ENCODE peak calls at places on chromosomes 13 and 19, in four cellular contexts. One of them, this sample, is unnamed.

GRCh38 chr19:33257828-33258227 is 32.2 kb upstream of the SLC7A10 start:
- DNase-seq in SK-N-SH: no peak
- DNase-seq in GM12865: no peak
- DNase-seq in mesendoderm: no peak
- DNase-seq in this sample: no peak

GRCh38 chr19:50003810-50004419 is 21.3 kb downstream of the VRK3 start:
- DNase-seq in SK-N-SH: no peak
- DNase-seq in GM12865: peak; percentile 80
- DNase-seq in mesendoderm: no peak
- DNase-seq in this sample: peak; percentile 92

GRCh38 chr13:108776650-108777049 is 147.2 kb downstream of the MYO16 start:
- DNase-seq in SK-N-SH: no peak
- DNase-seq in GM12865: no peak
- DNase-seq in mesendoderm: peak; percentile 36
- DNase-seq in this sample: no peak

GRCh38 chr13:61255035-61255796 is 160.4 kb downstream of the PCDH20 start:
- DNase-seq in SK-N-SH: no peak
- DNase-seq in GM12865: no peak
- DNase-seq in mesendoderm: peak; percentile 48
- DNase-seq in this sample: no peak

GRCh38 chr13:102530751-102531150 is 66.0 kb upstream of the TPP2 start:
- DNase-seq in SK-N-SH: no peak
- DNase-seq in GM12865: no peak
- DNase-seq in mesendoderm: no peak
- DNase-seq in this sample: no peak

GRCh38 chr13:80235559-80236296 is 105.2 kb downstream of the SPRY2 start:
- DNase-seq in SK-N-SH: no peak
- DNase-seq in GM12865: peak; percentile 7
- DNase-seq in mesendoderm: no peak
- DNase-seq in this sample: no peak

GRCh38 chr13:19845758-19846157 is 17.7 kb downstream of the ZMYM5 start:
- DNase-seq in SK-N-SH: peak; percentile 32
- DNase-seq in GM12865: no peak
- DNase-seq in mesendoderm: peak; percentile 11
- DNase-seq in this sample: peak; percentile 86

GRCh38 chr13:20772401-20773131 is 1.2 kb downstream of the EEF1AKMT1 start:
- DNase-seq in SK-N-SH: no peak
- DNase-seq in GM12865: no peak
- DNase-seq in mesendoderm: no peak
- DNase-seq in this sample: peak; percentile 23

GRCh38 chr13:81568824-81569223 is 1227.9 kb upstream of the SPRY2 start:
- DNase-seq in SK-N-SH: no peak
- DNase-seq in GM12865: no peak
- DNase-seq in mesendoderm: no peak
- DNase-seq in this sample: no peak

GRCh38 chr19:41734585-41734984 is 20.7 kb upstream of the CEACAM6 start:
- DNase-seq in SK-N-SH: no peak
- DNase-seq in GM12865: no peak
- DNase-seq in mesendoderm: no peak
- DNase-seq in this sample: no peak

GRCh38 chr13:76936736-76937135 is 11.6 kb upstream of the ACOD1 start:
- DNase-seq in SK-N-SH: no peak
- DNase-seq in GM12865: no peak
- DNase-seq in mesendoderm: no peak
- DNase-seq in this sample: no peak

GRCh38 chr13:63910406-63910957 is 2494.8 kb upstream of the PCDH20 start:
- DNase-seq in SK-N-SH: no peak
- DNase-seq in GM12865: no peak
- DNase-seq in mesendoderm: peak; percentile 75
- DNase-seq in this sample: no peak

GRCh38 chr13:37277007-37277406 is 171.5 kb upstream of the CSNK1A1L start:
- DNase-seq in SK-N-SH: no peak
- DNase-seq in GM12865: no peak
- DNase-seq in mesendoderm: no peak
- DNase-seq in this sample: no peak

GRCh38 chr19:28960986-28961705 is 251.8 kb downstream of the UQCRFS1 start:
- DNase-seq in SK-N-SH: no peak
- DNase-seq in GM12865: no peak
- DNase-seq in mesendoderm: no peak
- DNase-seq in this sample: no peak

GRCh38 chr19:47032171-47032811 is 12.7 kb downstream of the NPAS1 start:
- DNase-seq in SK-N-SH: peak; percentile 75
- DNase-seq in GM12865: peak; percentile 69
- DNase-seq in mesendoderm: peak; percentile 79
- DNase-seq in this sample: no peak

GRCh38 chr19:10773969-10774368 is 56.1 kb downstream of the DNM2 start:
- DNase-seq in SK-N-SH: no peak
- DNase-seq in GM12865: peak; percentile 54
- DNase-seq in mesendoderm: peak; percentile 41
- DNase-seq in this sample: no peak

GRCh38 chr19:56664511-56664910 is 7.0 kb downstream of the ZNF835 start:
- DNase-seq in SK-N-SH: no peak
- DNase-seq in GM12865: no peak
- DNase-seq in mesendoderm: no peak
- DNase-seq in this sample: no peak

GRCh38 chr19:41457241-41457640 is 14.3 kb downstream of the ERICH4 start:
- DNase-seq in SK-N-SH: no peak
- DNase-seq in GM12865: peak; percentile 89
- DNase-seq in mesendoderm: no peak
- DNase-seq in this sample: no peak

GRCh38 chr13:99199541-99200432 is 867 bp upstream of the UBAC2 start:
- DNase-seq in SK-N-SH: no peak
- DNase-seq in GM12865: no peak
- DNase-seq in mesendoderm: no peak
- DNase-seq in this sample: no peak

GRCh38 chr13:21668665-21669599 is 1.9 kb upstream of the FGF9 start:
- DNase-seq in SK-N-SH: peak; percentile 27
- DNase-seq in GM12865: peak; percentile 67
- DNase-seq in mesendoderm: peak; percentile 55
- DNase-seq in this sample: no peak

GRCh38 chr13:69319659-69320058 is 788.0 kb upstream of the ATXN8OS start:
- DNase-seq in SK-N-SH: no peak
- DNase-seq in GM12865: no peak
- DNase-seq in mesendoderm: no peak
- DNase-seq in this sample: no peak

GRCh38 chr19:40862785-40863184 is 12.5 kb upstream of the CYP2A6 start:
- DNase-seq in SK-N-SH: no peak
- DNase-seq in GM12865: no peak
- DNase-seq in mesendoderm: no peak
- DNase-seq in this sample: peak; percentile 82

GRCh38 chr19:3766520-3766919 is 4.0 kb downstream of the MRPL54 start:
- DNase-seq in SK-N-SH: no peak
- DNase-seq in GM12865: no peak
- DNase-seq in mesendoderm: no peak
- DNase-seq in this sample: no peak

GRCh38 chr19:788821-789472 is 8.3 kb upstream of the PTBP1 start:
- DNase-seq in SK-N-SH: peak; percentile 64
- DNase-seq in GM12865: no peak
- DNase-seq in mesendoderm: peak; percentile 77
- DNase-seq in this sample: no peak

GRCh38 chr13:81048026-81048461 is 707.1 kb upstream of the SPRY2 start:
- DNase-seq in SK-N-SH: no peak
- DNase-seq in GM12865: peak; percentile 1
- DNase-seq in mesendoderm: no peak
- DNase-seq in this sample: no peak

GRCh38 chr19:40190891-40191835 is at the start of gene MAP3K10:
- DNase-seq in SK-N-SH: peak; percentile 95
- DNase-seq in GM12865: peak; percentile 90
- DNase-seq in mesendoderm: peak; percentile 54
- DNase-seq in this sample: peak; percentile 11

GRCh38 chr19:2332341-2333026 is 4.0 kb downstream of the SPPL2B start:
- DNase-seq in SK-N-SH: no peak
- DNase-seq in GM12865: peak; percentile 89
- DNase-seq in mesendoderm: no peak
- DNase-seq in this sample: no peak

GRCh38 chr13:30832845-30833332 is 73.2 kb upstream of the MEDAG start:
- DNase-seq in SK-N-SH: peak; percentile 82
- DNase-seq in GM12865: peak; percentile 34
- DNase-seq in mesendoderm: peak; percentile 54
- DNase-seq in this sample: no peak

GRCh38 chr19:17517898-17518297 is 6.4 kb downstream of the PGLS start:
- DNase-seq in SK-N-SH: no peak
- DNase-seq in GM12865: no peak
- DNase-seq in mesendoderm: no peak
- DNase-seq in this sample: no peak

GRCh38 chr13:38002596-38002995 is 133.0 kb upstream of the TRPC4 start:
- DNase-seq in SK-N-SH: no peak
- DNase-seq in GM12865: no peak
- DNase-seq in mesendoderm: no peak
- DNase-seq in this sample: no peak

GRCh38 chr13:44276061-44276460 is 97.6 kb upstream of the SERP2 start:
- DNase-seq in SK-N-SH: no peak
- DNase-seq in GM12865: no peak
- DNase-seq in mesendoderm: peak; percentile 22
- DNase-seq in this sample: no peak

GRCh38 chr13:33524086-33524485 is 238.5 kb upstream of the STARD13 start:
- DNase-seq in SK-N-SH: no peak
- DNase-seq in GM12865: no peak
- DNase-seq in mesendoderm: no peak
- DNase-seq in this sample: peak; percentile 80

GRCh38 chr19:50252111-50252886 is 48.9 kb downstream of the MYH14 start:
- DNase-seq in SK-N-SH: peak; percentile 65
- DNase-seq in GM12865: peak; percentile 43
- DNase-seq in mesendoderm: peak; percentile 65
- DNase-seq in this sample: no peak

GRCh38 chr13:73722120-73722519 is 412.1 kb downstream of the KLF12 start:
- DNase-seq in SK-N-SH: peak; percentile 29
- DNase-seq in GM12865: peak; percentile 60
- DNase-seq in mesendoderm: peak; percentile 63
- DNase-seq in this sample: peak; percentile 21

GRCh38 chr19:4361152-4362037 is 18.0 kb downstream of the MPND start:
- DNase-seq in SK-N-SH: no peak
- DNase-seq in GM12865: no peak
- DNase-seq in mesendoderm: peak; percentile 55
- DNase-seq in this sample: no peak

GRCh38 chr13:110882972-110883371 is 31.9 kb downstream of the ANKRD10 start:
- DNase-seq in SK-N-SH: no peak
- DNase-seq in GM12865: no peak
- DNase-seq in mesendoderm: no peak
- DNase-seq in this sample: no peak

GRCh38 chr19:2739602-2740313 is at the start of gene SLC39A3:
- DNase-seq in SK-N-SH: peak; percentile 100
- DNase-seq in GM12865: peak; percentile 100
- DNase-seq in mesendoderm: peak; percentile 99
- DNase-seq in this sample: peak; percentile 97

GRCh38 chr13:41588899-41589298 is 131.5 kb downstream of the RGCC start:
- DNase-seq in SK-N-SH: no peak
- DNase-seq in GM12865: no peak
- DNase-seq in mesendoderm: peak; percentile 23
- DNase-seq in this sample: peak; percentile 80

GRCh38 chr13:110872768-110873638 is 41.9 kb downstream of the ANKRD10 start:
- DNase-seq in SK-N-SH: no peak
- DNase-seq in GM12865: no peak
- DNase-seq in mesendoderm: no peak
- DNase-seq in this sample: no peak

GRCh38 chr13:112342841-112343361 is 33.3 kb upstream of the SPACA7 start:
- DNase-seq in SK-N-SH: no peak
- DNase-seq in GM12865: no peak
- DNase-seq in mesendoderm: no peak
- DNase-seq in this sample: no peak

GRCh38 chr13:29361716-29362115 is 233.8 kb downstream of the SLC7A1 start:
- DNase-seq in SK-N-SH: no peak
- DNase-seq in GM12865: no peak
- DNase-seq in mesendoderm: no peak
- DNase-seq in this sample: no peak

GRCh38 chr13:29359181-29359580 is 236.3 kb downstream of the SLC7A1 start:
- DNase-seq in SK-N-SH: no peak
- DNase-seq in GM12865: no peak
- DNase-seq in mesendoderm: no peak
- DNase-seq in this sample: no peak

GRCh38 chr13:29362849-29363604 is 232.5 kb downstream of the SLC7A1 start:
- DNase-seq in SK-N-SH: peak; percentile 79
- DNase-seq in GM12865: peak; percentile 72
- DNase-seq in mesendoderm: peak; percentile 86
- DNase-seq in this sample: no peak
- H3K4me3 ChIP-seq in SK-N-SH: no peak overlapping the region
- H3K4me3 ChIP-seq in GM12865: no peak overlapping the region
- H3K4me3 ChIP-seq in mesendoderm: no peak overlapping the region
- H3K4me3 ChIP-seq in this sample: no peak overlapping the region

DNA sequence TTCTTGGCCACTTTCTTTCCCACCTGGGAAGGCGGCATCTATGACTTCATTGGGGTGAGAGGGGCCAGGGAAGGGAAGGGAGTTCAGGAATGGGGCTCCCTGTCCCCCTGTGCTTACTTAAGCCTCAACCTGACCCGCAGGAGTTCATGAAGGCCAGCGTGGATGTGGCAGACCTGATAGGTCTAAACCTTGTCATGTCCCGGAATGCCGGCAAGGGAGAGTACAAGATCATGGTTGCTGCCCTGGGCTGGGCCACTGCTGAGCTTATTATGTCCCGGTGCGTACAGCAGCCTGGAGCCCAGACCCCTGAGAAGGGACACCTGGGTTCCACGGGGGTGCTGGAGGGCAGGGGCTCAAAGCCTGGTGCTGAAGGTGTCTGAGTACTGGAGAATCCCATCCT is 1.1 kb downstream of the TMEM147 start:
- DNase-seq in SK-N-SH: no peak
- DNase-seq in GM12865: no peak
- DNase-seq in mesendoderm: no peak
- DNase-seq in this sample: no peak
- H3K4me3 ChIP-seq in SK-N-SH: peak overlapping the region; percentile 96
- H3K4me3 ChIP-seq in GM12865: peak overlapping the region; percentile 85
- H3K4me3 ChIP-seq in mesendoderm: no peak overlapping the region
- H3K4me3 ChIP-seq in this sample: peak overlapping the region; percentile 95

GRCh38 chr13:113820813-113821651 is 42.8 kb downstream of the GAS6 start:
- DNase-seq in SK-N-SH: peak; percentile 91
- DNase-seq in GM12865: no peak
- DNase-seq in mesendoderm: no peak
- DNase-seq in this sample: peak; percentile 95
- H3K4me3 ChIP-seq in SK-N-SH: peak overlapping the region; percentile 6
- H3K4me3 ChIP-seq in GM12865: no peak overlapping the region
- H3K4me3 ChIP-seq in mesendoderm: no peak overlapping the region
- H3K4me3 ChIP-seq in this sample: no peak overlapping the region

GRCh38 chr19:7829162-7829520 is 877 bp upstream of the EVI5L start:
- DNase-seq in SK-N-SH: no peak
- DNase-seq in GM12865: no peak
- DNase-seq in mesendoderm: no peak
- DNase-seq in this sample: no peak
- H3K4me3 ChIP-seq in SK-N-SH: peak overlapping the region; percentile 42
- H3K4me3 ChIP-seq in GM12865: peak overlapping the region; percentile 64
- H3K4me3 ChIP-seq in mesendoderm: no peak overlapping the region
- H3K4me3 ChIP-seq in this sample: peak overlapping the region; percentile 10